ENCODE peak calls at places on chromosomes 1 and 21, in six cellular contexts. X, M, A, F, B and K are unnamed samples.

GRCh38 chr1:41504126-41505035 is 19.9 kb upstream of the EDN2 start:
- DNase-seq in M (no peak), X (peak; percentile 65), B (no peak), A (no peak), F (no peak), K (no peak)

GRCh38 chr1:58282623-58283022 is 263.9 kb downstream of the OMA1 start:
- DNase-seq in F (no peak), M (no peak), B (no peak), X (no peak), A (no peak), K (no peak)

GRCh38 chr1:59016390-59016789 is 232.5 kb upstream of the JUN start:
- DNase-seq in M (no peak), A (no peak), B (no peak), X (no peak), F (no peak), K (no peak)

GRCh38 chr21:33668620-33669019 is 26.3 kb downstream of the ITSN1 start:
- DNase-seq in B (no peak), X (no peak), A (no peak), M (no peak), F (no peak), K (no peak)

GRCh38 chr1:220788146-220788545 is 1.4 kb downstream of the MTARC1 start:
- DNase-seq in X (peak; percentile 37), A (no peak), M (no peak), B (no peak), F (no peak), K (no peak)

GRCh38 chr1:74343191-74343590 is 108.0 kb downstream of the TNNI3K start:
- DNase-seq in B (no peak), F (no peak), A (no peak), X (peak; percentile 25), M (no peak), K (no peak)

GRCh38 chr1:116494351-116494692 is 76.5 kb downstream of the CD58 start:
- DNase-seq in B (no peak), M (no peak), A (no peak), X (no peak), F (no peak), K (no peak)

GRCh38 chr1:41898191-41898713 is 20.5 kb downstream of the HIVEP3 start:
- DNase-seq in M (no peak), A (no peak), X (peak; percentile 73), F (no peak), B (no peak), K (peak; percentile 88)

GRCh38 chr1:221548942-221549341 is 192.9 kb downstream of the DUSP10 start:
- DNase-seq in B (no peak), X (no peak), F (no peak), M (no peak), A (no peak), K (no peak)

GRCh38 chr1:156833598-156833997 is 16.9 kb upstream of the SH2D2A start:
- DNase-seq in X (no peak), A (no peak), F (no peak), M (no peak), B (no peak), K (peak; percentile 66)

GRCh38 chr1:223102797-223103533 is 40.1 kb downstream of the TLR5 start:
- DNase-seq in M (peak; percentile 45), X (no peak), F (no peak), B (no peak), A (no peak), K (no peak)

GRCh38 chr1:218711021-218711420 is 365.9 kb downstream of the TGFB2 start:
- DNase-seq in F (no peak), X (no peak), M (no peak), A (no peak), B (no peak), K (no peak)

GRCh38 chr1:226438007-226438406 is 30.1 kb upstream of the PARP1 start:
- DNase-seq in M (no peak), F (no peak), X (peak; percentile 19), B (no peak), A (no peak), K (no peak)

GRCh38 chr1:235866207-235866912 is at the start of gene LYST:
- DNase-seq in F (no peak), B (peak; percentile 73), A (no peak), M (peak; percentile 43), X (peak; percentile 52), K (peak; percentile 76)

GRCh38 chr1:54542120-54542961 is 5.7 kb upstream of the ACOT11 start:
- DNase-seq in F (no peak), A (no peak), X (peak; percentile 38), M (peak; percentile 75), B (peak; percentile 92), K (peak; percentile 73)

GRCh38 chr1:167714851-167715652 is 6.7 kb upstream of the MPZL1 start:
- DNase-seq in M (peak; percentile 88), B (peak; percentile 90), A (peak; percentile 92), F (peak; percentile 77), X (peak; percentile 85), K (peak; percentile 95)

GRCh38 chr1:5304702-5305101 is 650.3 kb downstream of the AJAP1 start:
- DNase-seq in B (no peak), A (no peak), F (no peak), M (no peak), X (no peak), K (no peak)
- TF ChIP-seq CTCF in B (no peak), A (no peak), F (no peak), M (no peak), X (no peak), K (no peak)

DNA sequence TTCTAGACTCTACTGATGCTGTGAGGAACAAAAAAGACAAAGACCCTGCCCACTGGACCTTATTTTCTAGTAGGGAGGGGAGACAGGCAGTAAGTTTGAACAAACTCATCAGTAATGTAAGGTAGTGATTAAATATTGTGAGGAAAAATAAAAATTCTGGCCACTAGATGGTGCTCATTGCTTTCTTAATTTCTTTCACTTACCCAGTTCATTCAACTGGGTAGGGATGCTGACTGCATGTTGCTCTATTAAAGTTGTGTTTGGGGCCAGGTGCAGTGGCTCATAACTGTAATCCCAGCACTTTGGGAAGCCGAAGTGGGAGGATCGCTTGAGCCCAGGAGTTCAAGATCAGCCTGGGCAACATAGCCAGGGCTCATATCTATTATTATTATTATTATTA is 6.3 kb upstream of the KYAT3 start:
- DNase-seq in A (peak; percentile 72), M (peak; percentile 38), X (peak; percentile 73), B (no peak), F (no peak), K (peak; percentile 29)
- TF ChIP-seq CTCF in A (peak; percentile 67), M (peak; percentile 86), X (peak; percentile 43), B (no peak), F (peak; percentile 47), K (peak; percentile 60)

DNA sequence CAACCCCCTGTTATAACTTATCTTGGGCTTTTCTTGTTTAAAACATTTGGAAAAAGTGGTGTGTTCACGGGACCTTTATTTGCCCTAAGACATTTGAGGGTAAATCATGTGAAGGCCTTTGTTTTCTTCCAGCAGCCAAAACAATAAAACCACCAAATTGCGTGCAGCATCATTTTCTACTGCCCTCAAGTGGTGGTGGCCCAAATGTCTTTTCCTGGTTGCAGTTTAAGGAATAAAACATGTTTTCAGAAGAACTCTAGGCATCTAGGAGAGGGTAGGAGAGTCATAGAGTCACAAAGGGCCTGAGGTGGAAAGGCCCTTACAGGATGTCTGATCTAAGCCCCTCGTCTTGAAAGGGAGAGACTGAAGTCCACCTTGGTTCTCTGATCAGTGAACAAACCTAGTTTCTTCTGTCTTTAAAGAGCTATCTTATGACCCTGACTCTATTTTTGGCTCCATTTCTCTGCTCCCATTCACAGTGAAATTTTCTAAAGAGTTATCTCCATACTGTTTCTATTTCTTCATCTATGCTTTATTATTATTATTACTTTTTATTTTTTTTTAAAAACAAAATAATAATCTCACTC is 16.0 kb upstream of the EPS15 start:
- DNase-seq in F (peak; percentile 29), B (no peak), A (no peak), M (peak; percentile 46), X (peak; percentile 78), K (peak; percentile 58)
- TF ChIP-seq CTCF in F (peak; percentile 87), B (peak; percentile 50), A (peak; percentile 84), M (peak; percentile 26), X (peak; percentile 91), K (peak; percentile 36)

DNA sequence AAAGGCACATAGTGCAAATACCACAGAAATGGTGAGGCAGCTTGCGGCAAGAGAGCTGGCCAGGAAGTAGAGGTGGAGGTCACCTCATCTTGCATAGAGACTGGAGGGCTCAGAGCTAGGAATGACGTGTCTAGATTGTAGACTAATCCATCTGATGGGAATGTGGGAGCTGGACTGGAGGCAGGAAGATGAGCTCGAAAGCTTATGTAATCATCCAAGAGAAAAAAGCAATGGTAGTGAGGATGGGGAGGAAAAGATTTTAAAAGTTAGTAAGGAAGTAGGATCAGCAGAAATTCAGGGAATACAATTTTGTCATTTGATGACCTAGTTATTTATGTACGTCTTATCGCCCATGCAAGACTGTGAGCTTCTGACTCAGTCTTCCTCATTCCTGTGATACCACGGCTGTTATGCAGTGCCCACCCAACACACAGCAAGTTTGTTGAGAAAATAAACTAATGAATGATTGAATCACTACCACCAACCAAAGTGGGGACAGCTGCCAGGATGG is 123.9 kb downstream of the RRAGC start:
- DNase-seq in X (peak; percentile 79), A (no peak), F (no peak), B (no peak), M (no peak), K (no peak)
- TF ChIP-seq CTCF in X (no peak), A (no peak), F (no peak), B (no peak), M (no peak), K (no peak)

GRCh38 chr1:77511440-77511840 is 171.0 kb downstream of the ZZZ3 start:
- DNase-seq in M (no peak), A (no peak), X (peak; percentile 92), B (no peak), F (peak; percentile 68), K (no peak)

GRCh38 chr1:77516106-77516505 is 166.4 kb downstream of the ZZZ3 start:
- DNase-seq in F (no peak), X (no peak), B (no peak), A (no peak), M (no peak), K (no peak)

GRCh38 chr1:77509898-77510297 is 172.6 kb downstream of the ZZZ3 start:
- DNase-seq in F (no peak), M (no peak), A (no peak), B (no peak), X (no peak), K (no peak)

GRCh38 chr1:77513839-77514763 is 168.4 kb downstream of the ZZZ3 start:
- DNase-seq in F (peak; percentile 74), X (peak; percentile 79), A (no peak), M (no peak), B (no peak), K (no peak)

DNA sequence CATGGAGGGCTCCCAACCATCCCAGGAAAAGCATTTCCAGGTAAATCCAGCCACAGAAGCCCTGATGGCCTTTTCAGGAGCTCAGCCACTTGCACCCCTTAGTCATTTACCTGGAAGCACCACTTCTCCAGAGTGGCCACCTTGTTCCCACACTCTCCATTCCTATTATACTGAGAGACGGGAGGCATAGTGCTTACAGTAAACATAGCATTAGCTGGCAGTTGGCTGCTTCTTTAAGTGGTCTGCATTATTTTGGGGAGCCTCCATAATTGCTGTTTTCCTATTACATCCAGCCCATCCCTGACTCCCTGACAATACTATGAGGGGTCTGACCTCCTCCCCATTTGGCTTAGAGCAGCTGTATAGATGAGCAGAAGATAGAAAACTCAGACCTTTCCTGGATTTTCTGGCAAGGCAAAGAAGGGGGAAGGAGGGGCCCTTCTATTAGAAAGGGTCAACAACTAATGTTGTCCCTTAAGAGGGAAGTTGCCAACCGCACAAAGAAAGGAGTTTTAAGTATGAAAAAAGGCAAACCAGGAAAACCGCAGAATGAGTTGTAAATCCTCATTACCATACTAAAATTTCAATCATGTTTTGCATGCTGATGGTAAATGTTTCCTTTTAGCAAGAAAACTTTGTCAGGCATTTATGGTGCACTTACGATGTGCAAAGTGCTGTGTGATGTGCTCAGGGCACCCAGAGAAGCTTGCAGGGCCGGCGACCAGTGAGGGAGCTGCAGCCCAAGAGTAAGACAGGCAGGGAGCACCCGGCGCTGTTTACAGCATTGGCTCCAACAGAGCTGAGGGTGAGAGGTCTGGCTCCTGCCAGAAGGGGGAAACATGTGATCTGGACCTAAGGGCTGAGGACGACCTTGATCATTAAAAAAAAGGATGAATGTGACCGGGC is 167.3 kb downstream of the ZZZ3 start:
- DNase-seq in M (peak; percentile 30), X (peak; percentile 63), A (no peak), B (no peak), F (no peak), K (no peak)
- TF ChIP-seq CTCF in M (no peak), X (peak; percentile 16), A (peak; percentile 29), B (no peak), F (peak; percentile 37), K (no peak)